ENCODE peak calls at places on chromosome 13, in nine cellular contexts. C, A, E, X, D, K, J, Y and S are unnamed samples. For H3K36me3 and H3K4me1, the result is how much of the 10 kb centered on the place peaks cover.

GRCh38 chr13:101545521-101545920 is 93.0 kb downstream of the ITGBL1 start:
- DNase-seq in D (no peak), E (no peak), C (peak), J (no peak), A (no peak), X (no peak), Y (peak), K (no peak), S (no peak)

GRCh38 chr13:97786510-97786909 is 167.0 kb upstream of the IPO5 start:
- DNase-seq in J (no peak), X (no peak), C (no peak), E (no peak), A (no peak), D (no peak), Y (no peak), K (no peak), S (no peak)

GRCh38 chr13:46129124-46129523 is 24.3 kb upstream of the CPB2 start:
- DNase-seq in D (no peak), E (no peak), A (no peak), Y (no peak), C (no peak), X (no peak), K (no peak), J (no peak), S (no peak)

GRCh38 chr13:89496478-89496877 is 1825.3 kb downstream of the SLITRK5 start:
- DNase-seq in D (no peak), Y (no peak), A (no peak), X (no peak), C (no peak), J (no peak), K (no peak), E (no peak), S (no peak)

GRCh38 chr13:30835442-30835841 is 70.6 kb upstream of the MEDAG start:
- DNase-seq in K (no peak), D (peak), X (no peak), E (no peak), Y (peak), C (peak), J (peak), A (no peak), S (peak)

GRCh38 chr13:96734499-96734898 is 259.8 kb downstream of the OXGR1 start:
- DNase-seq in Y (no peak), J (no peak), X (no peak), K (no peak), E (no peak), D (no peak), C (no peak), A (no peak), S (no peak)

GRCh38 chr13:102914629-102914935 is 68.8 kb downstream of the ERCC5 start:
- DNase-seq in C (no peak), Y (no peak), J (no peak), E (no peak), D (peak), A (no peak), X (no peak), K (no peak), S (no peak)

GRCh38 chr13:101511161-101511560 is 58.7 kb downstream of the ITGBL1 start:
- DNase-seq in E (no peak), Y (no peak), J (no peak), K (no peak), D (no peak), X (no peak), C (no peak), A (no peak), S (no peak)

GRCh38 chr13:102461302-102461701 is 59.5 kb upstream of the FGF14 start:
- DNase-seq in X (no peak), J (no peak), E (no peak), K (no peak), A (no peak), D (no peak), C (no peak), Y (peak), S (no peak)

GRCh38 chr13:74210693-74211393 is 76.6 kb upstream of the KLF12 start:
- DNase-seq in C (peak), E (no peak), X (no peak), A (no peak), Y (peak), J (no peak), K (no peak), D (peak), S (no peak)

GRCh38 chr13:101576452-101576851 is 124.0 kb downstream of the ITGBL1 start:
- DNase-seq in K (no peak), A (no peak), E (no peak), J (no peak), X (no peak), C (peak), Y (peak), D (peak), S (no peak)

GRCh38 chr13:113734826-113735125 is 24.2 kb upstream of the TMEM255B start:
- DNase-seq in C (no peak), E (no peak), J (no peak), A (no peak), D (no peak), K (no peak), X (no peak), Y (no peak), S (no peak)

GRCh38 chr13:43058318-43058674 is 34.9 kb downstream of the DNAJC15 start:
- DNase-seq in X (no peak), C (peak), A (no peak), D (peak), E (peak), K (no peak), J (peak), Y (peak), S (no peak)

GRCh38 chr13:48906200-48906599 is 69.5 kb upstream of the FNDC3A start:
- DNase-seq in A (no peak), J (no peak), K (no peak), D (no peak), Y (no peak), E (no peak), C (no peak), X (no peak), S (no peak)

GRCh38 chr13:26888632-26889031 is 128.0 kb upstream of the GPR12 start:
- DNase-seq in X (no peak), E (no peak), C (no peak), D (no peak), J (no peak), K (no peak), Y (no peak), A (no peak), S (no peak)

GRCh38 chr13:46908511-46908910 is 11.7 kb upstream of the HTR2A start:
- DNase-seq in X (no peak), E (no peak), A (no peak), Y (peak), J (no peak), C (peak), K (no peak), D (no peak), S (no peak)

GRCh38 chr13:34013061-34013460 is 195.1 kb downstream of the RFC3 start:
- DNase-seq in K (no peak), X (no peak), Y (no peak), D (peak), C (no peak), E (no peak), A (no peak), J (no peak), S (no peak)

GRCh38 chr13:67238861-67239260 is 8.7 kb upstream of the PCDH9 start:
- DNase-seq in X (no peak), C (no peak), D (no peak), A (no peak), Y (no peak), K (no peak), J (no peak), E (no peak), S (no peak)

GRCh38 chr13:113776231-113777125 is 17.5 kb downstream of the TMEM255B start:
- DNase-seq in X (peak), J (no peak), E (no peak), Y (no peak), K (no peak), A (no peak), C (no peak), D (peak), S (no peak)

GRCh38 chr13:24006520-24007248 is 109.4 kb upstream of the C1QTNF9B start:
- DNase-seq in A (no peak), J (no peak), X (no peak), E (no peak), Y (no peak), K (no peak), C (no peak), D (no peak), S (no peak)

GRCh38 chr13:110129539-110130186 is 177.3 kb downstream of the COL4A1 start:
- DNase-seq in K (no peak), A (no peak), J (no peak), X (no peak), C (no peak), E (no peak), Y (no peak), D (no peak), S (no peak)

GRCh38 chr13:21625366-21625765 is 21.4 kb upstream of the MICU2 start:
- DNase-seq in C (peak), A (no peak), X (no peak), J (peak), D (no peak), Y (peak), K (no peak), E (no peak), S (no peak)

GRCh38 chr13:111370147-111370546 is 49.7 kb downstream of the TEX29 start:
- DNase-seq in J (no peak), X (no peak), A (no peak), Y (no peak), E (no peak), C (no peak), K (no peak), D (no peak), S (no peak)

DNA sequence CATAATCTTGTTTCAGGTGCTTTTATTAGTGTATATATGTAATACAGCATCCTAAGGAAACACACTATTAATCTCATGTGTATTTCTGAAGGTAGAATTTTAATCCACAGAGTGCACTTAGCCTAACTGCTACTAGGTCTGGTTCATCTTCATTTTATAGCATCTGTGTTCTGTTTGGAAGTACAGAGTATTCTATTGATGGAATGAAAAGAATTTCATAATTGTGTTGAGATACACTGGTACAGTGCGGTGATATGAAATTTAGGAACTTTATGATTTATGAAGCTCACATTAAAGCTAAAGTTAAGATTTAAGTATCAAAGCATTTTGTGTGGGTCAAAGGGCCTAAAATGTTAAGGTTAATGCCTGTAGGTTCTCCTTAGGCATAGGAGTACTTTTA is 6.0 kb downstream of the PCDH17 start:
- DNase-seq in X (no peak), Y (no peak), K (no peak), D (no peak), J (no peak), E (no peak), A (no peak), C (no peak), S (no peak)
- H3K36me3 ChIP-seq in X (under half), Y (under half), K (under half), D (under half), J (under half), E (under half), A (under half), C (under half), S (under half)

DNA sequence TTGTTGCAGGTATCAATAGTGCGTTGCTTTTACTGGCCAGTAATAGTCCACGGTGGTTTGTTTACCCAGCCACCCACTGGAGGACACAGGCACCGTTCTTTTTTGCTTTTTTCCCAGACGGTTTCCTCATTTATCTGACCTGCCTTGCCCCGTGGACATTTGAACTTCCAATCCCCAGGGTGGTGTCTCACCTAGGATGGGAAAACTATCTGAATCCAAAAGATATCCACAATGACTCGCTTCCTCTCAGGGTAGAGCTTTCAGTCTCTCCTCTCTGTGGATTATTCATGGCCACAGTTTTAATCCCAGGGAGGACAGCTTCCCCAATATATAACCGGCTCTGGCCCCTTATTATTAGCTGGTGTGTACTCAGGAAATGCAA is 170.8 kb downstream of the FOXO1 start:
- DNase-seq in C (no peak), Y (no peak), J (no peak), X (no peak), A (no peak), D (no peak), K (no peak), E (no peak), S (no peak)
- H3K4me1 ChIP-seq in C (under half), Y (under half), J (under half), X (under half), A (under half), D (under half), K (under half), E (under half), S (under half)

GRCh38 chr13:40803316-40803715 is 13.9 kb downstream of the SLC25A15 start:
- DNase-seq in C (no peak), J (no peak), K (no peak), D (no peak), A (no peak), E (no peak), X (no peak), Y (no peak), S (no peak)
- H3K36me3 ChIP-seq in C (under half), J (under half), K (under half), D (under half), A (under half), E (half or more), X (under half), Y (under half), S (under half)

GRCh38 chr13:112687836-112688559 is 1.8 kb upstream of the ATP11A start:
- DNase-seq in D (no peak), Y (no peak), K (no peak), C (no peak), A (peak), E (no peak), J (no peak), X (no peak), S (no peak)

GRCh38 chr13:112688560-112689497 is 1.0 kb upstream of the ATP11A start:
- DNase-seq in Y (peak), J (peak), E (no peak), A (no peak), K (no peak), D (peak), C (no peak), X (no peak), S (no peak)

GRCh38 chr13:112690242-112690943 is 555 bp downstream of the ATP11A start:
- DNase-seq in E (peak), J (peak), Y (peak), X (peak), C (peak), K (no peak), A (no peak), D (peak), S (peak)

GRCh38 chr13:112692104-112692503 is 2.3 kb downstream of the ATP11A start:
- DNase-seq in X (no peak), C (no peak), D (no peak), A (no peak), J (no peak), K (no peak), E (no peak), Y (no peak), S (peak)

DNA sequence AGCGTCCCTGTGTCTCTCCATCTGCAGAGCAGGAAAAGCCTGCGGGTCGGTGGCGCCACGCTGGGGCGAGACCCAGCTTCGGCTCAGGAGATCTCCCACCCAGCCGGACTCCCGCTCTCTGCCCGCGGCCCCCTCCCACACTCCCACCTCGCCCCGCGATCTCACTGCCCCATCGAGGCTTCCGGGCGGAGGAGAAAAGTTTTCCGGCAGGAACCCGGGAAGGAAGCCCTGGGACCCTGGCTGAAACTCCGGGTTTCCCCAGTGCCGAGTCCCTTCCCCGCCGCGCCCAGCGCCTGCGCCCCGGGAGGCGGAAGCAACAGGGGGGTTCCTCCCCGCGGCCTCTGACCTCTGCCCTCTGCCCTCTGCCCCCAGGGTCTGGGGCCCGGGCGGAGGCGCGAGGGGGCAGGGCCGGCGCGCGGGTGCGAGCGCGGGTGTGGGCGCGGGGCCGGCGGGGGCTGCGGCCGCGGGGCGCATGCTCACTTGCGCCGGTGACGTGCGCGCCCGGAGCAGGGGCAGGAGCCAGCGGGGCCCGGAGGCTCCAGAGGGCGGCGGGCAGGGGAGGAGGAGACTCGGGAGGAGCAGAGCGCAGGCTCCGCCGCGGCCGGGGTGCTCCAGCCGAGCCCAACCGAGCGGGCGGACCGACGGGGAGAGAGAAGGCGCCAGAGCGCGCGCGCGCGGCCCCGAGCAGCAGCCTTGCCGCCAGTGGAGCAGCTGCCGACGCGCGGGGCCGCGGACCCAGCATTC is at the start of gene ATP11A:
- DNase-seq in A (peak), E (peak), J (peak), D (peak), X (peak), C (peak), K (peak), Y (peak), S (peak)
- H3K4me1 ChIP-seq in A (under half), E (under half), J (under half), D (under half), X (under half), C (under half), K (under half), Y (under half), S (under half)

DNA sequence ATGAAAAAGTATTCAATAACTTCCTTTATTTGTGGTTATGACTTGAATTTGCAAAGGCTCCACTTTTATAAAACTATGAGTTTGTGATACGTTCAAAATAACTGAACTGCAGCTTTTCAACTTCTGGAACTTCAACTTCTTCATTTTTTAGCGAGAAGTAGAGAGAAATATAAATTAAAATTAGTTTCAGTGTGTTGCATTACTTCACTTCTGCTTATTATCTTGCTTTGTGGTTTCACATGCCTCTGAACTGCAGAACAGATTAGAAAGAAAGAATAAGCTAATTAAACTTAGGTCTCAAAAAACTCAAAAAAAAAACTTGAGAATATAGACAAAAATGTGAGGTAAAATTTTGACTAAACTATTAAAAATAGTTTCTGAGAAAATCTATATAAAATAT is 1073.4 kb downstream of the PCDH17 start:
- DNase-seq in C (no peak), A (no peak), X (no peak), J (no peak), K (no peak), D (no peak), E (no peak), Y (no peak), S (no peak)
- H3K36me3 ChIP-seq in C (under half), A (under half), X (under half), J (under half), K (under half), D (under half), E (under half), Y (under half), S (under half)

GRCh38 chr13:44308352-44308751 is 65.3 kb upstream of the SERP2 start:
- DNase-seq in C (no peak), E (no peak), D (no peak), X (no peak), Y (no peak), A (no peak), J (no peak), K (no peak), S (no peak)

GRCh38 chr13:44311011-44311481 is 62.6 kb upstream of the SERP2 start:
- DNase-seq in K (no peak), D (no peak), A (peak), X (no peak), E (no peak), C (peak), J (no peak), Y (peak), S (no peak)

GRCh38 chr13:44307844-44308243 is 65.8 kb upstream of the SERP2 start:
- DNase-seq in E (no peak), C (no peak), X (no peak), J (no peak), K (no peak), A (no peak), Y (no peak), D (no peak), S (no peak)

GRCh38 chr13:44312131-44312530 is 61.5 kb upstream of the SERP2 start:
- DNase-seq in Y (no peak), K (no peak), X (no peak), J (no peak), E (no peak), C (no peak), D (no peak), A (no peak), S (no peak)

GRCh38 chr13:44309771-44310767 is 63.6 kb upstream of the SERP2 start:
- DNase-seq in J (peak), Y (peak), K (no peak), C (no peak), D (peak), A (no peak), E (peak), X (peak), S (no peak)
- H3K4me1 ChIP-seq in J (under half), Y (under half), K (under half), C (under half), D (under half), A (under half), E (under half), X (under half), S (under half)

GRCh38 chr13:40995997-40996396 is 23.1 kb downstream of the ELF1 start:
- DNase-seq in A (no peak), Y (no peak), X (no peak), K (no peak), J (no peak), C (no peak), E (no peak), D (no peak), S (no peak)
- H3K36me3 ChIP-seq in A (under half), Y (under half), X (under half), K (under half), J (under half), C (under half), E (under half), D (under half), S (under half)

DNA sequence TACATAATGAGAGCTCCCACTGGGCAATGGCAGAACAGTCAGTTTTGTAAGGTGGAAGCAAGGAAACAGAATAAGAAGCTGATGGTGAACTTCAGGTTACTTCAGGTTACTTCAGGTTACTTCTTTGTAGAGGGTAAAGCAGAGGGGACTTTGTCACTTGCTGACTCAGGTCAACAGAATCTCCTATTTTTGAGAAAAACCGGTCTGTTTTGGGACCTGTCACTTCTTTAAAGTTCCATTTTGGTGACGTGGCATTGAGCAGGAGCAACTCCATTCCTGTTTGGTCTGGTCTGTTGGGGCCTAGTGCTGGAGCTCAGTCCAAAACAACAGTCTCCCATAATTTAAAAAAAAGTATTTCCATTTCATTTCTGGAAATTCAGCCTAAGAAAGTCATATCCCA is 29.7 kb downstream of the ATP11A start:
- DNase-seq in D (no peak), A (no peak), C (no peak), X (no peak), J (no peak), Y (no peak), K (no peak), E (no peak), S (no peak)
- H3K4me1 ChIP-seq in D (under half), A (under half), C (under half), X (under half), J (under half), Y (under half), K (under half), E (under half), S (under half)

DNA sequence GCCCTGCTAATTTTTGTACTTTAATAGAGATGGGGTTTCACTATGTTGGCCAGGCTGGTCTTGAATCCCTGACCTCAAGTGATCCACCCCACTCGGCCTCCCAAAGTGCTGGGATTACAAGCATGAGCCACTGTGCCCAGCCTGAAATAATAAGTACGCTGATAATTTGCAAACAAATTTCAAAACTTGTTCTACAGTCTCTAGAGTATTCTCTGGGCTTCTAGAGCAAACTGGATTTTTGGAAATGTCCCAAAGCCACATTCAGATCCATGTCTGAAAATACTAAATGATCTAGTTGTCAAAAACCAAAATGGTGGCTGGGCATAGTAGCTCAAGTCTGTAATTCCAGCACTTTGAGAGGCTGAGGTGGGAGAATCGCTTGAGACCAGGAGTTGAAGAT is 39.9 kb upstream of the PSPC1 start:
- DNase-seq in C (no peak), A (no peak), J (no peak), Y (no peak), E (no peak), K (no peak), X (no peak), D (no peak), S (no peak)
- H3K36me3 ChIP-seq in C (under half), A (under half), J (under half), Y (under half), E (half or more), K (under half), X (under half), D (under half), S (under half)